ENCODE peak calls at places on chromosomes 6 and 20, in four cellular contexts. C is spleen, D is body of pancreas, N is A549. O is an unnamed sample.

GRCh38 chr6:31493875-31494694 is 3.9 kb upstream of the MICB start:
- DNase-seq in C (peak), D (peak), N (peak), O (peak)

GRCh38 chr20:43920797-43921196 is 6.1 kb downstream of the TOX2 start:
- DNase-seq in C (no peak), D (no peak), N (no peak), O (no peak)

GRCh38 chr6:56046576-56046975 is 171.2 kb upstream of the BMP5 start:
- DNase-seq in C (peak), D (peak), N (no peak), O (peak)

GRCh38 chr6:42113929-42114636 is 28.3 kb downstream of the C6orf132 start:
- DNase-seq in C (no peak), D (no peak), N (peak), O (peak)

GRCh38 chr6:128601060-128601459 is 80.7 kb upstream of the PTPRK start:
- DNase-seq in C (no peak), D (no peak), N (no peak), O (no peak)

GRCh38 chr6:43778976-43779863 is 9.2 kb downstream of the VEGFA start:
- DNase-seq in C (no peak), D (no peak), N (no peak), O (no peak)

GRCh38 chr6:108565091-108565766 is 4.5 kb downstream of the FOXO3 start:
- DNase-seq in C (no peak), D (no peak), N (no peak), O (no peak)

GRCh38 chr6:112233864-112234263 is 20.5 kb downstream of the LAMA4 start:
- DNase-seq in C (no peak), D (no peak), N (no peak), O (no peak)

GRCh38 chr20:36319356-36320260 is 13.5 kb downstream of the DLGAP4 start:
- DNase-seq in C (peak), D (no peak), N (no peak), O (no peak)

GRCh38 chr20:36862857-36863668 is 12.9 kb upstream of the TLDC2 start:
- DNase-seq in C (peak), D (no peak), N (no peak), O (no peak)

GRCh38 chr6:106334646-106335448 is 9.3 kb upstream of the ATG5 start:
- DNase-seq in C (peak), D (peak), N (peak), O (peak)

GRCh38 chr6:117484052-117484646 is 1.7 kb downstream of the DCBLD1 start:
- DNase-seq in C (no peak), D (no peak), N (no peak), O (no peak)
- H3K4me3 ChIP-seq in C (peak), D (no peak), N (peak), O (peak)

GRCh38 chr6:45706319-45706718 is 309.3 kb downstream of the CLIC5 start:
- DNase-seq in C (no peak), D (no peak), N (no peak), O (no peak)
- TF ChIP-seq POLR2A in C (no peak), D (no peak), N (no peak), O (no peak)

GRCh38 chr6:133286765-133287164 is 45.6 kb downstream of the EYA4 start:
- DNase-seq in C (no peak), D (no peak), N (peak), O (no peak)
- TF ChIP-seq CTCF in C (no peak), D (no peak), N (peak), O (no peak)

GRCh38 chr20:64080813-64081619 is 1.1 kb downstream of the OPRL1 start:
- DNase-seq in C (no peak), D (no peak), N (no peak), O (no peak)
- H3K4me3 ChIP-seq in C (peak), D (no peak), N (no peak), O (no peak)

GRCh38 chr6:21171801-21172200 is 421.8 kb upstream of the SOX4 start:
- DNase-seq in C (no peak), D (no peak), N (no peak), O (no peak)
- TF ChIP-seq POLR2A in C (no peak), D (no peak), N (no peak), O (no peak)

O was measured in transverse colon.